ENCODE peak calls at places on chromosomes 13 and 19, in five cellular contexts. N, T, H, O and K are unnamed samples.

GRCh38 chr13:45975337-45975736 is 77.2 kb downstream of the ZC3H13 start:
- DNase-seq in N (no peak), T (no peak), H (no peak), O (no peak), K (no peak)

GRCh38 chr19:32373614-32374295 is 28.3 kb downstream of the ZNF507 start:
- DNase-seq in N (no peak), T (peak; percentile 100), H (peak; percentile 65), O (peak; percentile 48), K (no peak)

GRCh38 chr13:42038661-42039456 is 9.6 kb upstream of the DGKH start:
- DNase-seq in N (no peak), T (no peak), H (peak; percentile 59), O (no peak), K (no peak)

GRCh38 chr13:102128216-102128800 is 273.5 kb downstream of the FGF14 start:
- DNase-seq in N (no peak), T (no peak), H (no peak), O (no peak), K (no peak)

GRCh38 chr13:33284916-33285315 is 639 bp downstream of the STARD13 start:
- DNase-seq in N (no peak), T (no peak), H (no peak), O (no peak), K (no peak)

GRCh38 chr13:51221674-51222509 is at the start of gene FAM124A:
- DNase-seq in N (no peak), T (no peak), H (peak; percentile 97), O (peak; percentile 64), K (peak; percentile 90)

GRCh38 chr13:105937451-105937850 is 598.0 kb downstream of the EFNB2 start:
- DNase-seq in N (peak; percentile 8), T (no peak), H (no peak), O (no peak), K (no peak)

GRCh38 chr13:62014299-62014698 is 598.6 kb upstream of the PCDH20 start:
- DNase-seq in N (no peak), T (peak; percentile 8), H (no peak), O (no peak), K (no peak)

GRCh38 chr19:55545913-55546495 is 661 bp upstream of the SBK3 start:
- DNase-seq in N (no peak), T (no peak), H (peak; percentile 79), O (no peak), K (peak; percentile 48)

GRCh38 chr13:93364166-93364565 is 137.6 kb downstream of the GPC6 start:
- DNase-seq in N (no peak), T (no peak), H (peak; percentile 19), O (no peak), K (no peak)

GRCh38 chr19:31139871-31140505 is 209.2 kb downstream of the TSHZ3 start:
- DNase-seq in N (no peak), T (no peak), H (peak; percentile 88), O (no peak), K (no peak)

GRCh38 chr13:75294110-75294509 is 187.9 kb downstream of the TBC1D4 start:
- DNase-seq in N (no peak), T (no peak), H (no peak), O (no peak), K (no peak)

GRCh38 chr13:107992542-107992941 is 222.8 kb downstream of the LIG4 start:
- DNase-seq in N (no peak), T (no peak), H (no peak), O (no peak), K (no peak)

GRCh38 chr19:48627211-48627864 is 8.0 kb downstream of the SPHK2 start:
- DNase-seq in N (no peak), T (no peak), H (peak; percentile 73), O (no peak), K (peak; percentile 41)

GRCh38 chr13:23466144-23467002 is 32.9 kb upstream of the SACS start:
- DNase-seq in N (peak; percentile 57), T (peak; percentile 42), H (peak; percentile 89), O (peak; percentile 68), K (peak; percentile 87)

GRCh38 chr13:30051531-30052060 is 201.2 kb upstream of the UBL3 start:
- DNase-seq in N (no peak), T (no peak), H (no peak), O (no peak), K (no peak)

GRCh38 chr13:99977912-99978780 is 3.4 kb upstream of the ZIC2 start:
- DNase-seq in N (no peak), T (no peak), H (peak; percentile 61), O (no peak), K (peak; percentile 83)

GRCh38 chr13:50006426-50007135 is 8.7 kb upstream of the KCNRG start:
- DNase-seq in N (no peak), T (no peak), H (no peak), O (no peak), K (no peak)

GRCh38 chr19:2949939-2950285 is 5.1 kb upstream of the ZNF77 start:
- DNase-seq in N (no peak), T (no peak), H (peak; percentile 68), O (peak; percentile 72), K (no peak)

GRCh38 chr13:36841411-36841810 is 22.4 kb downstream of the RFXAP start:
- DNase-seq in N (no peak), T (no peak), H (peak; percentile 75), O (no peak), K (no peak)

GRCh38 chr13:77751513-77752456 is 54.3 kb downstream of the SLAIN1 start:
- DNase-seq in N (peak; percentile 25), T (peak; percentile 22), H (peak; percentile 77), O (peak; percentile 52), K (no peak)

GRCh38 chr13:32804673-32805260 is 211.5 kb upstream of the KL start:
- DNase-seq in N (no peak), T (no peak), H (no peak), O (no peak), K (no peak)

GRCh38 chr13:68261105-68261504 is 1031.0 kb upstream of the PCDH9 start:
- DNase-seq in N (peak; percentile 5), T (no peak), H (no peak), O (no peak), K (peak; percentile 8)

GRCh38 chr19:19508217-19508616 is 7.1 kb downstream of the TSSK6 start:
- DNase-seq in N (no peak), T (no peak), H (no peak), O (no peak), K (no peak)

GRCh38 chr13:33815011-33815550 is 2.9 kb upstream of the RFC3 start:
- DNase-seq in N (no peak), T (no peak), H (no peak), O (no peak), K (no peak)

GRCh38 chr13:43805681-43806128 is 18.9 kb upstream of the ENOX1 start:
- DNase-seq in N (no peak), T (no peak), H (no peak), O (no peak), K (peak; percentile 38)

GRCh38 chr13:20714563-20715339 is 11.3 kb downstream of the IL17D start:
- DNase-seq in N (no peak), T (no peak), H (peak; percentile 96), O (no peak), K (no peak)

GRCh38 chr13:34364633-34365032 is 546.7 kb downstream of the RFC3 start:
- DNase-seq in N (no peak), T (no peak), H (no peak), O (no peak), K (no peak)

GRCh38 chr13:97212540-97213146 is 9.5 kb upstream of the MBNL2 start:
- DNase-seq in N (no peak), T (no peak), H (no peak), O (peak; percentile 54), K (no peak)

GRCh38 chr19:4208385-4209094 is 20.8 kb upstream of the EBI3 start:
- DNase-seq in N (peak; percentile 47), T (no peak), H (peak; percentile 92), O (no peak), K (peak; percentile 82)

GRCh38 chr19:35718345-35719041 is 690 bp downstream of the KMT2B start:
- DNase-seq in N (no peak), T (no peak), H (peak; percentile 96), O (peak; percentile 63), K (peak; percentile 79)

GRCh38 chr19:50992666-50993035 is 8.8 kb downstream of the KLK8 start:
- DNase-seq in N (no peak), T (no peak), H (no peak), O (no peak), K (no peak)

GRCh38 chr19:56916528-56916927 is 76.0 kb upstream of the PEG3 start:
- DNase-seq in N (no peak), T (no peak), H (no peak), O (no peak), K (no peak)
- H3K27me3 ChIP-seq in N (no peaks in the 10 kb centered on the region), T (peaks cover 3% of the 10 kb centered on the region), H (no peaks in the 10 kb centered on the region), O (no peaks in the 10 kb centered on the region), K (no peaks in the 10 kb centered on the region)

GRCh38 chr13:39347926-39348901 is 254.8 kb downstream of the LHFPL6 start:
- DNase-seq in N (peak; percentile 76), T (no peak), H (no peak), O (no peak), K (peak; percentile 54)
- H3K4me3 ChIP-seq in N (no peak overlapping the region), T (no peak overlapping the region), H (no peak overlapping the region), O (no peak overlapping the region), K (no peak overlapping the region)

DNA sequence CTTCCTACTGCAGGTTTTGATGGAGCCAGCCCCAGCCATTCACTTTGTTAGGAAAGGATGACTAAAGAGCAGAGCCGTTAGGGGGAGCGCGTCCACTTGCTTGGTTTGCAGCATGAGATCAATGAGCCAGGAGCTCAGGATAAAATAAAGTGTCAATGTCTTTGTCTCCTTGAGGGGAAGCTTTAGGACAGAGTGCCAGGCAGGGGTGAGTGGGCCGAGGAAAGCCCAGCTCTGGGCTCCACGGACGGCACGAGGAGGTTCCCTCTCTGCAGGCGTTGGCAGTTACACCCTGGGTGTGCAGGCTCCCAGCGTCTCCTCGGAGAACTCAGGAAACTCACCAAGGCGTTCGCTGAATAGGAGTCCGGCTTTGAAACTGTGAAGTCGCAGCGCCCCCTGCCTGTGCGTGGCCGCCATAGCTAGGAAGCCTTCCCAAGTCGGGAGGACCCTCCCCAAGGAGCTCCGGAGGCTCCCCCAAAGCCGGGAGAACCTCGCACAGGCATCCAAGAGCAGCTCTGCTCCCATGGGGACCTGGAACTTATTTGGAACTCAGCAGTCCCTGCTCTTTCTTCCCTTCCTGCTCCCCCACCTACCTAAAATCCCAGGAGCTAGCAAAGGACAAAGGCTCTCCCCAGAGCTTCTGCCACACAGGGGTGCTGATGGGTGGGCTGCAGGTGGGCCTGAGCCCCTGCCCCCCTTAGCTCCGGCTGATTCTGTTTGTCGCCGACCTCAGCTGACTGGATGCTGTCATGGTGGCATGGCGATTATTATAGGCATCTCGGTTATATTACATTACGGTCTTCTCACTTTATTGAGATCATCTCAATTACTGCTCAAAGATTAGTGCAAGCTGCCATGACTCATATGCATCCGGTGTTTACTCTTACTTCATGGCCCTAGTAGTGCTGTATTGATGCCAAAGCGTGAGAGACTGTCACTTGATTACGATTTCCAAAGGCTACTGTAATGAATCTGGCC is 34.4 kb downstream of the GSX1 start:
- DNase-seq in N (peak; percentile 72), T (peak; percentile 64), H (peak; percentile 96), O (peak; percentile 87), K (peak; percentile 94)
- H3K27me3 ChIP-seq in N (peaks cover 94% of the 10 kb centered on the region), T (peaks cover 3% of the 10 kb centered on the region), H (peaks cover 47% of the 10 kb centered on the region), O (peaks cover 3% of the 10 kb centered on the region), K (peaks cover 86% of the 10 kb centered on the region)

GRCh38 chr19:1944916-1945561 is 4.1 kb downstream of the CSNK1G2 start:
- DNase-seq in N (no peak), T (no peak), H (no peak), O (no peak), K (no peak)

GRCh38 chr19:1942934-1943555 is 2.1 kb downstream of the CSNK1G2 start:
- DNase-seq in N (no peak), T (no peak), H (peak; percentile 86), O (no peak), K (no peak)

GRCh38 chr19:1942078-1942933 is 1.3 kb downstream of the CSNK1G2 start:
- DNase-seq in N (peak; percentile 72), T (no peak), H (peak; percentile 97), O (peak; percentile 84), K (peak; percentile 98)

GRCh38 chr19:1944088-1944915 is 3.3 kb downstream of the CSNK1G2 start:
- DNase-seq in N (no peak), T (no peak), H (no peak), O (no peak), K (peak; percentile 51)

GRCh38 chr19:1943661-1944087 is 2.7 kb downstream of the CSNK1G2 start:
- DNase-seq in N (no peak), T (no peak), H (no peak), O (no peak), K (no peak)
- H3K4me3 ChIP-seq in N (no peak overlapping the region), T (no peak overlapping the region), H (no peak overlapping the region), O (no peak overlapping the region), K (no peak overlapping the region)